ENCODE peak calls at places on chromosomes 1 and 21, in nine cellular contexts. U is CD8-positive, alpha-beta T cell; E is PC-9; F is dorsolateral prefrontal cortex; W is body of pancreas; Y is heart right ventricle; P is neural progenitor cell; R is GM23338; X is stomach. D is an unnamed sample.

GRCh38 chr1:228003461-228004330 is 3.1 kb upstream of the WNT3A start:
- DNase-seq in U (no peak), E (no peak), F (no peak), W (no peak), Y (no peak), P (no peak), R (peak; percentile 4), X (peak; percentile 22), D (peak; percentile 23)

GRCh38 chr1:221045842-221046831 is 166.9 kb downstream of the HLX start:
- DNase-seq in U (no peak), E (no peak), F (no peak), W (peak; percentile 13), Y (no peak), P (no peak), R (no peak), X (no peak), D (peak; percentile 46)

GRCh38 chr1:231139659-231140650 is 21.9 kb upstream of the TRIM67 start:
- DNase-seq in U (no peak), E (peak; percentile 41), F (no peak), W (peak; percentile 54), Y (no peak), P (no peak), R (no peak), X (no peak), D (no peak)

GRCh38 chr1:203586495-203586894 is 40.1 kb upstream of the ATP2B4 start:
- DNase-seq in U (no peak), E (no peak), F (no peak), W (no peak), Y (no peak), P (no peak), R (no peak), X (no peak), D (no peak)

GRCh38 chr1:17572264-17572985 is 32.9 kb downstream of the ARHGEF10L start:
- DNase-seq in U (no peak), E (no peak), F (no peak), W (no peak), Y (no peak), P (peak; percentile 58), R (peak; percentile 89), X (no peak), D (no peak)

GRCh38 chr21:36491191-36491916 is 11.4 kb upstream of the CLDN14 start:
- DNase-seq in U (no peak), E (no peak), F (no peak), W (no peak), Y (no peak), P (peak; percentile 26), R (no peak), X (no peak), D (no peak)

GRCh38 chr1:26318338-26319064 is 743 bp downstream of the CD52 start:
- DNase-seq in U (peak; percentile 34), E (no peak), F (no peak), W (peak; percentile 60), Y (no peak), P (no peak), R (no peak), X (no peak), D (peak; percentile 62)

GRCh38 chr1:25529518-25530347 is 13.7 kb upstream of the LDLRAP1 start:
- DNase-seq in U (no peak), E (no peak), F (no peak), W (no peak), Y (no peak), P (no peak), R (peak; percentile 43), X (no peak), D (no peak)

GRCh38 chr1:190259424-190259823 is 218.2 kb downstream of the BRINP3 start:
- DNase-seq in U (no peak), E (no peak), F (no peak), W (no peak), Y (no peak), P (no peak), R (no peak), X (no peak), D (no peak)

GRCh38 chr1:3215198-3216045 is 146.4 kb downstream of the PRDM16 start:
- DNase-seq in U (no peak), E (no peak), F (no peak), W (no peak), Y (no peak), P (no peak), R (no peak), X (no peak), D (no peak)

GRCh38 chr1:169046671-169047070 is 59.8 kb upstream of the ATP1B1 start:
- DNase-seq in U (no peak), E (no peak), F (no peak), W (no peak), Y (no peak), P (no peak), R (no peak), X (no peak), D (peak; percentile 57)

GRCh38 chr1:16078925-16079656 is 5.6 kb upstream of the FAM131C start:
- DNase-seq in U (peak; percentile 76), E (peak; percentile 67), F (peak; percentile 72), W (peak; percentile 86), Y (peak; percentile 76), P (peak; percentile 85), R (peak; percentile 88), X (peak; percentile 85), D (peak; percentile 87)

GRCh38 chr1:44049839-44050238 is 18.6 kb upstream of the SLC6A9 start:
- DNase-seq in U (no peak), E (peak; percentile 79), F (no peak), W (no peak), Y (no peak), P (no peak), R (no peak), X (no peak), D (no peak)

GRCh38 chr1:225374996-225375395 is 52.8 kb downstream of the LBR start:
- DNase-seq in U (no peak), E (no peak), F (no peak), W (no peak), Y (no peak), P (no peak), R (no peak), X (no peak), D (no peak)

GRCh38 chr1:18232052-18232451 is 124.5 kb downstream of the IGSF21 start:
- DNase-seq in U (no peak), E (no peak), F (no peak), W (no peak), Y (no peak), P (no peak), R (no peak), X (no peak), D (no peak)

GRCh38 chr1:111660204-111661150 is 40.9 kb downstream of the RAP1A start:
- DNase-seq in U (no peak), E (peak; percentile 56), F (no peak), W (no peak), Y (no peak), P (no peak), R (no peak), X (no peak), D (no peak)
- TF ChIP-seq CTCF in U (no peak), E (no peak), F (no peak), W (no peak), Y (no peak), P (no peak), R (no peak), X (no peak), D (no peak)

DNA sequence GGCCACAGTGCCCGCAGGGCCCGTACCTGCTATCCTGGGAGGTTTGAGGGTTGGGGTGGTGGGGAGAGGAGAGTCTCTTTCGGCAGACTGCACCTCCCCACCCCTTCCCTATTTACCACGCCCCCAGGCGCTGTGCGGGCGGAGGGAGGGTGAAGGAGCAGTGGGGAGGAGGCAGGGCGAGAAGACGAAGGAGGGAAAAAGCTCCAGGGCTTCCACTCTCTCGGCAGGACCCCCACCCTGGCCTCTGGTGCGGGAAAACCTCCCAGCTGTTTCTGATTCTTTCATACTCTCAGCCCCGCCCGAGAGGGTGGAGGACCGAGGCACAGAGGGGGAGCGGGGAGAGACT is 896 bp upstream of the WNT2B start:
- DNase-seq in U (peak; percentile 23), E (no peak), F (no peak), W (no peak), Y (no peak), P (peak; percentile 62), R (peak; percentile 79), X (no peak), D (no peak)
- H3K27me3 ChIP-seq in U (peaks cover 11% of the 10 kb centered on the region), E (peaks cover 11% of the 10 kb centered on the region), F (no peaks in the 10 kb centered on the region), W (peaks cover 10% of the 10 kb centered on the region), Y (peaks cover 37% of the 10 kb centered on the region), P (peaks cover 100% of the 10 kb centered on the region), R (peaks cover 99% of the 10 kb centered on the region), X (peaks cover 85% of the 10 kb centered on the region), D (peaks cover 9% of the 10 kb centered on the region)

DNA sequence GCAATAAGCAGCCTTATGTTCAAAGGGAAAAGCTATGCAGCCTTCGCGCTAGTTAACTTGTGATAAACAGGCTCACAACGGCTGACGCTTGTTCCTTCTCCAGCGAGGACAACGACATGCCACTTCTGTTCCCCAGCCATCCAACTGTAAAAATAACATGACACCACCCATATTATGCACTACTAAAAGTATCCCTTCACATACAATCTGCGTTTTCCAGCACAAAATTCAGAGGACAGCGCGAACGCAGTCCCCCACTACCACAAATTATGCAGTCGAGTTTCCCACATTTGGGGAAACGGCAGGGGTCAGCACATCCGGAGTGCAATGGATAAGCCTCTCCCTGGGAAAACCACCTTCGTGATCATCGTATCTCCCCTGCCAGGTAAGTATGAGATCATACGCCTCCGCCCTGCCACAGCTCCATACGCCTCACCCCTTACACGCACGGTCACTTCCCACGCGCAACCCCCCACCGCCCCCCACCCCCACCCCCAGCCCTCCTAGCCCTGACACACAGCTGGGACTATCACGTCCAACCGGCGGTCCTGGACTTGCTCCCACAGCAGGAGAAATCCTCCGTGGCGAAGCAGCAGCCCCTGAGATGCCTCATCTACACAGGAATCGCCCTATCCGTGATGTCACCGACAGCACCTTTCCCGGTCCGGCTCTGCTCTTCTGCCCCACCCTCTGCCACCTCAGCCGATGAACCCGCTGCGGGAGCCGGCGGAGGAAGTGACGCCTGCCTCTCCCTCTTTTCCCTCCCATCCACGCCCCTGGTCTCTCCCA is 120.8 kb downstream of the PPIAL4G start:
- DNase-seq in U (peak; percentile 34), E (no peak), F (no peak), W (peak; percentile 30), Y (no peak), P (peak; percentile 50), R (peak; percentile 90), X (peak; percentile 29), D (peak; percentile 77)
- H3K27ac ChIP-seq in U (peak overlapping the region; percentile 13), E (no peak overlapping the region), F (no peak overlapping the region), W (no peak overlapping the region), Y (no peak overlapping the region), P (no peak overlapping the region), R (no peak overlapping the region), X (no peak overlapping the region), D (no peak overlapping the region)

GRCh38 chr1:29746076-29746665 is 509.8 kb downstream of the PTPRU start:
- DNase-seq in U (no peak), E (no peak), F (no peak), W (no peak), Y (no peak), P (no peak), R (no peak), X (no peak), D (peak; percentile 39)

GRCh38 chr1:29747136-29747670 is 510.9 kb downstream of the PTPRU start:
- DNase-seq in U (no peak), E (no peak), F (no peak), W (no peak), Y (no peak), P (no peak), R (no peak), X (peak; percentile 19), D (peak; percentile 23)

GRCh38 chr1:29743931-29744330 is 507.6 kb downstream of the PTPRU start:
- DNase-seq in U (no peak), E (no peak), F (no peak), W (no peak), Y (no peak), P (no peak), R (no peak), X (no peak), D (peak; percentile 36)

GRCh38 chr1:29744684-29745490 is 508.6 kb downstream of the PTPRU start:
- DNase-seq in U (no peak), E (no peak), F (no peak), W (no peak), Y (no peak), P (no peak), R (peak; percentile 8), X (no peak), D (peak; percentile 33)

GRCh38 chr1:29743264-29743663 is 506.9 kb downstream of the PTPRU start:
- DNase-seq in U (no peak), E (no peak), F (no peak), W (no peak), Y (no peak), P (no peak), R (no peak), X (no peak), D (peak; percentile 5)
- TF ChIP-seq CTCF in U (no peak), E (no peak), F (no peak), W (no peak), Y (no peak), P (no peak), R (no peak), X (no peak), D (no peak)

D was measured in Peyer's patch.